ENCODE peak calls at places on chromosomes 13 and 19, in nine cellular contexts. G, J, M, P, S, T, U, O and B are unnamed samples.

GRCh38 chr19:34255546-34255945 is 1.2 kb downstream of the GARRE1 start:
- DNase-seq in G (no peak), T (no peak), S (no peak), M (no peak), P (no peak), U (no peak), J (no peak), O (no peak), B (no peak)

GRCh38 chr13:30585748-30586262 is 31.9 kb upstream of the USPL1 start:
- DNase-seq in M (no peak), P (no peak), T (no peak), G (no peak), U (no peak), O (peak), J (no peak), S (peak), B (no peak)

GRCh38 chr19:12779162-12779993 is 4.0 kb upstream of the HOOK2 start:
- DNase-seq in T (no peak), S (peak), J (no peak), P (peak), M (peak), G (peak), O (peak), U (peak), B (no peak)

GRCh38 chr13:111485491-111486250 is 165.2 kb downstream of the TEX29 start:
- DNase-seq in M (no peak), O (no peak), J (no peak), P (no peak), S (no peak), U (no peak), G (no peak), T (no peak), B (no peak)

GRCh38 chr19:5801796-5802616 is 2.9 kb upstream of the NRTN start:
- DNase-seq in S (peak), J (peak), O (no peak), G (peak), T (peak), U (peak), P (peak), M (no peak), B (no peak)

GRCh38 chr13:25046985-25047660 is 48.8 kb upstream of the PABPC3 start:
- DNase-seq in O (no peak), U (peak), S (no peak), J (no peak), P (peak), M (no peak), G (peak), T (peak), B (no peak)

GRCh38 chr13:89865331-89865833 is 1482.1 kb upstream of the MIR17HG start:
- DNase-seq in T (no peak), O (no peak), J (no peak), G (no peak), M (no peak), P (no peak), U (no peak), S (no peak), B (no peak)

GRCh38 chr13:97223711-97224461 is 1.8 kb downstream of the MBNL2 start:
- DNase-seq in M (peak), O (peak), U (peak), G (peak), S (peak), P (peak), J (peak), T (peak), B (peak)

GRCh38 chr13:23599083-23599925 is 29.1 kb downstream of the TNFRSF19 start:
- DNase-seq in O (no peak), U (peak), P (peak), G (peak), T (no peak), S (no peak), J (no peak), M (no peak), B (no peak)

GRCh38 chr19:10961073-10961762 is 388 bp downstream of the SMARCA4 start:
- DNase-seq in T (peak), M (peak), P (peak), O (peak), J (no peak), U (peak), G (peak), S (peak), B (no peak)

GRCh38 chr13:71703145-71703544 is 163.9 kb downstream of the DACH1 start:
- DNase-seq in P (no peak), O (no peak), G (no peak), U (no peak), J (no peak), S (no peak), T (no peak), M (no peak), B (no peak)

GRCh38 chr13:109204252-109204651 is 574.8 kb downstream of the MYO16 start:
- DNase-seq in G (no peak), T (no peak), S (no peak), J (no peak), O (peak), P (no peak), U (no peak), M (no peak), B (no peak)

GRCh38 chr19:14097532-14098151 is 7.1 kb upstream of the SAMD1 start:
- DNase-seq in T (no peak), J (no peak), O (no peak), U (peak), M (no peak), S (no peak), P (peak), G (no peak), B (no peak)

GRCh38 chr19:46951236-46951986 is 68.2 kb upstream of the NPAS1 start:
- DNase-seq in U (no peak), T (no peak), S (no peak), M (no peak), G (no peak), O (peak), P (no peak), J (no peak), B (no peak)

GRCh38 chr19:19386373-19386869 is 19.1 kb upstream of the GATAD2A start:
- DNase-seq in P (no peak), O (no peak), S (no peak), T (no peak), G (no peak), J (no peak), M (no peak), U (no peak), B (no peak)

GRCh38 chr19:21383980-21384582 is 12.9 kb upstream of the ZNF493 start:
- DNase-seq in J (no peak), O (no peak), T (no peak), S (no peak), P (no peak), G (no peak), M (no peak), U (no peak), B (no peak)

GRCh38 chr19:16425019-16425418 is 46.8 kb downstream of the EPS15L1 start:
- DNase-seq in J (no peak), M (no peak), T (no peak), G (no peak), O (no peak), S (no peak), U (no peak), P (no peak), B (no peak)

GRCh38 chr19:17865364-17866311 is 5.9 kb downstream of the RPL18A start:
- DNase-seq in U (peak), G (no peak), P (peak), O (peak), S (no peak), M (no peak), J (no peak), T (no peak), B (no peak)

GRCh38 chr13:25180450-25180794 is 8.3 kb upstream of the AMER2 start:
- DNase-seq in G (no peak), T (no peak), P (no peak), O (no peak), S (no peak), M (no peak), U (no peak), J (no peak), B (no peak)

GRCh38 chr19:5800361-5801270 is 4.3 kb upstream of the NRTN start:
- DNase-seq in O (no peak), M (no peak), S (peak), T (no peak), U (no peak), P (no peak), J (no peak), G (no peak), B (no peak)

GRCh38 chr19:48900477-48901452 is 653 bp downstream of the NUCB1 start:
- DNase-seq in O (peak), G (no peak), T (no peak), P (peak), M (no peak), J (no peak), S (no peak), U (peak), B (no peak)

GRCh38 chr13:21234537-21234936 is 58.1 kb downstream of the MRPL57 start:
- DNase-seq in T (no peak), U (no peak), S (peak), J (peak), G (no peak), M (no peak), O (no peak), P (no peak), B (no peak)

GRCh38 chr13:32669030-32669646 is 82.9 kb downstream of the PDS5B start:
- DNase-seq in M (no peak), P (no peak), U (peak), T (peak), J (peak), G (peak), O (peak), S (peak), B (no peak)

GRCh38 chr19:56596676-56597075 is 1.6 kb downstream of the ZNF71 start:
- DNase-seq in T (no peak), O (peak), U (no peak), M (no peak), J (no peak), G (no peak), S (no peak), P (no peak), B (no peak)

GRCh38 chr19:45929247-45929646 is 14.7 kb upstream of the NANOS2 start:
- DNase-seq in P (no peak), U (no peak), T (no peak), M (no peak), G (no peak), O (no peak), S (no peak), J (no peak), B (no peak)

GRCh38 chr13:23450340-23451046 is 17.0 kb upstream of the SACS start:
- DNase-seq in G (no peak), J (no peak), S (no peak), P (no peak), M (no peak), O (no peak), U (no peak), T (no peak), B (no peak)

GRCh38 chr13:111037838-111038397 is 77.2 kb upstream of the ARHGEF7 start:
- DNase-seq in P (no peak), O (no peak), S (no peak), J (no peak), M (no peak), G (no peak), U (no peak), T (no peak), B (no peak)

GRCh38 chr13:83229574-83230300 is 652.5 kb downstream of the SLITRK1 start:
- DNase-seq in G (no peak), M (no peak), U (no peak), T (no peak), O (peak), J (no peak), S (no peak), P (no peak), B (no peak)

GRCh38 chr19:3697094-3697493 is 3.2 kb downstream of the PIP5K1C start:
- DNase-seq in G (no peak), O (no peak), S (no peak), M (no peak), P (no peak), T (no peak), J (no peak), U (no peak), B (no peak)

GRCh38 chr19:3697671-3698385 is 2.4 kb downstream of the PIP5K1C start:
- DNase-seq in P (no peak), S (no peak), G (no peak), T (no peak), M (no peak), J (no peak), U (no peak), O (no peak), B (no peak)

GRCh38 chr19:3699071-3699740 is 1.1 kb downstream of the PIP5K1C start:
- DNase-seq in U (no peak), P (peak), T (no peak), J (no peak), M (peak), S (peak), G (peak), O (peak), B (no peak)

GRCh38 chr19:3699741-3700241 is 477 bp downstream of the PIP5K1C start:
- DNase-seq in P (no peak), S (no peak), G (no peak), U (no peak), M (peak), T (no peak), J (no peak), O (no peak), B (no peak)

DNA sequence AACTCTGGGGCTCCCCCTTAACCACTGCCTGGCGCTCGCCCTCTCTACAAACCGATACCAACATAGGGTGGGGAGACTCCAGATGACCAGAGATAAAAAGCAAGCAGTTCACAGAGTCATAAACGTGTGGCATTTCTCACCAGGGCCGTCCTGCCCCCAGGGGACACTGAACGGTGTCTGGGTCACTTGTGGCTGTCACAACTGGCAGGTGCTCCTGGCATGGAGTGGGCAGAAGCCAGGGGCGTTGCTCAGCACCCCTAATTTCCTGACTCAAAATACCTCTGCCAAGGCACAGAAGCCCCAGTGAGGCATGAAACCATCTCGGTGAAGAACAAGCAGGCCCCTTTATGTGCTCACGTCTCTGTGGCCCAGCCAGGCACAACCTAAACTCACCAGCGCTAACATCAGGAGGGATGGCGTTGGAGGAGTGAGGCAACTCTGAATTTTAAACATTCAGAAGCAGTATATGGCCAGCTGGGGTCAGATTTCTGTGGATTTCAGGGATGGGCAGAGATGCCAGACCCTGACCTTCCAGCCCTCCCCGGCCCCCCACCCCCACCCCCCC is 1.8 kb downstream of the PIP5K1C start:
- DNase-seq in G (no peak), P (no peak), T (no peak), U (no peak), O (no peak), M (no peak), J (no peak), S (no peak), B (no peak)
- H3K4me3 ChIP-seq in G (no peak), P (no peak), T (peak), U (no peak), O (peak), M (no peak), J (peak), S (no peak), B (peak)

GRCh38 chr19:41706741-41707501 is 1.5 kb upstream of the CEACAM5 start:
- DNase-seq in M (no peak), T (peak), O (peak), P (peak), J (no peak), S (peak), G (peak), U (peak), B (no peak)
- H3K4me3 ChIP-seq in M (peak), T (no peak), O (no peak), P (no peak), J (no peak), S (no peak), G (no peak), U (no peak), B (no peak)

GRCh38 chr19:55504252-55504603 is 16.0 kb downstream of the SSC5D start:
- DNase-seq in G (no peak), S (no peak), J (no peak), U (no peak), O (no peak), M (no peak), T (no peak), P (no peak), B (no peak)
- H3K4me3 ChIP-seq in G (no peak), S (no peak), J (no peak), U (no peak), O (no peak), M (peak), T (no peak), P (peak), B (peak)

GRCh38 chr13:51811046-51811445 is 7.1 kb upstream of the DHRS12 start:
- DNase-seq in M (no peak), T (no peak), O (no peak), J (no peak), P (no peak), G (no peak), U (no peak), S (no peak), B (no peak)
- H3K4me3 ChIP-seq in M (no peak), T (no peak), O (no peak), J (no peak), P (no peak), G (no peak), U (no peak), S (no peak), B (no peak)

DNA sequence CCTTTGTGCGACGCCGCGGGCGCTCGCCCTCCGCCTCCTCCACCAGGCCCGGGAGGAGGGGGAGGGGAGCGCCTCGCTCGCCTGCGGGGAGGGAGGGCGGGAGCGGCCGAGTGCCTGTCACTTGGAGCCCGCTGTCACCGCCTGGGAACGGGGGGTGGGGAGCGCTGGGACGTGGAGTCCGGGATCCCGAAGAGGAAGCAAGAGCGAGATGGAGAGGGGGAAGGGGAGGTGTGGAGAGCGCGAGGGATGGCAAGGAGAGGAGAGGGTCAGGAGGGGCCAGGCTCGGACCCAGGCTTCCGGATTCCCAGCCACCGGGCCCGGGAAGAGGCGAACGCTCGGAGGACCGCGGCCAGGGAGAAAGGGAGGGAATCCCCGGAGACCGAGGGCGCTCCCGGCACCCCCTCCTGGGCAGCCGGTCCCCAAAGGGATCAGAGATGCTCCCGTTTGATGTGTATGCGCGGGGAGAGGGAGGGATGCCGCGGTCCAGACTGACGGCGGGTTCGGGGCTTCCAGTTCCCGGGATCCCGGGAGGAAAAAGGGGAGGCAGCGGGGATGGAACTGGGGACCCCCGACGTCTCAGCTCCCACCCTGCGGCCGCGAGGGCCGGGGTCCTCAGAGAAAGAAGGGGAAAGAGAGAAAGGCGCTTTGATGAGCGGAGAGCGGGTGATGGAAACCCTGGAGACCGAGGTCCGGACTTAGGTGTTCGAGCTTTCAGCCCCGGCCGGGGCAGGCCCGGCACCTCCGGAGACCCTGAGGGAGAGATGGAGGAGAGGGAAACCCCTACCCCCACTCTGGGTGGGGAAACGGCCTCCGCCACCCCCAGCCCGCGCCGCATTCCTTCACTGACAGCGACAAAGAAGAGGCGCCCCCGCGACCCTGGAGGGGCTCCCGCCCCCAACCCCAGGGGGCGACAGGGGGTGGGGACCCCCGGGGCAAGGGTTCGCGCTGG is 4.7 kb upstream of the DPF1 start:
- DNase-seq in U (peak), M (no peak), G (peak), P (peak), J (no peak), O (no peak), T (no peak), S (no peak), B (no peak)
- H3K4me3 ChIP-seq in U (no peak), M (peak), G (peak), P (peak), J (peak), O (peak), T (peak), S (no peak), B (peak)

DNA sequence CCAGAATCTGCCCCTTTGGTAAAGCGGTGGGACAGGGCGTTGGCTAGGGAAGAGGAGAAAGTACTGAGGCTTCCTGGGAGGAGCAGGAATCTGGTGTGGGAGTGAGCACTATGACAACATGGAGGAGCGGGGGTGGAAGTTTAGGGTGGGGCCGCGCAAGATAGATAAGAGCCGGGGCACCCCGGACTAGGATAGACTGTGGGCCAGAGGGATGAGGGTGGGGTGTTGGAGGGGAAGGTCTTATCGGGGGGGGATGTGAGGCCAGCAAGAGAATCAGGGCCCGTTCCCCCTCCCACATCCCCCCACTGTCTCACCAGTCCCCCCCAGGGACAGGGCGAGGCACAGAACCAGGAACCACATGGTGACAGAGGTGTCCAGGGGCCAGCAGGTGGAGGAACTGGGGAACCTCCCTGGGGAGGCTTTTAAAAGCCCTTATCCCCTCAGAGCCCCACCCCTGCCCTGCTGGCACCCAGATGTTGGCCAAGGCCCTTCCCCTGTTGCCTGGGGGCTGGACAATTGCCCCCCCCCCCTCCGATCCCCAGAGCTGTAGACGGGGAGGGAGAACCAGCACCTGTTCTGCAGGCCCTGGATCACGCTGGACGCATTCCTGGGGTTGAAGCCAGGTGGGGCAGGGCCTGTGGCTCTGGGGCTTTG is at the start of gene KLK1:
- DNase-seq in U (no peak), T (no peak), M (no peak), G (no peak), J (no peak), S (no peak), P (no peak), O (no peak), B (no peak)
- H3K4me3 ChIP-seq in U (no peak), T (no peak), M (no peak), G (no peak), J (no peak), S (no peak), P (no peak), O (no peak), B (no peak)

GRCh38 chr13:74289130-74289529 is 154.9 kb upstream of the KLF12 start:
- DNase-seq in U (peak), O (no peak), J (no peak), G (no peak), T (no peak), P (no peak), S (no peak), M (no peak), B (no peak)

GRCh38 chr13:74287672-74288169 is 153.5 kb upstream of the KLF12 start:
- DNase-seq in J (peak), M (peak), G (peak), U (peak), T (peak), S (peak), O (peak), P (peak), B (no peak)

GRCh38 chr13:74289861-74290260 is 155.7 kb upstream of the KLF12 start:
- DNase-seq in G (no peak), T (no peak), P (no peak), J (no peak), M (no peak), U (no peak), S (no peak), O (no peak), B (no peak)

GRCh38 chr13:74290324-74290773 is 156.1 kb upstream of the KLF12 start:
- DNase-seq in P (peak), M (peak), U (peak), G (peak), S (peak), O (peak), T (peak), J (no peak), B (no peak)

GRCh38 chr13:74288361-74288911 is 154.2 kb upstream of the KLF12 start:
- DNase-seq in O (peak), U (peak), G (peak), M (peak), S (no peak), P (peak), T (peak), J (no peak), B (no peak)
- H3K4me3 ChIP-seq in O (peak), U (no peak), G (peak), M (peak), S (no peak), P (no peak), T (peak), J (peak), B (peak)

GRCh38 chr19:39997595-39998216 is 846 bp downstream of the ZNF546 start:
- DNase-seq in T (no peak), M (no peak), S (no peak), J (no peak), G (no peak), U (no peak), P (no peak), O (no peak), B (no peak)
- H3K4me3 ChIP-seq in T (peak), M (peak), S (no peak), J (peak), G (peak), U (no peak), P (peak), O (peak), B (peak)

GRCh38 chr19:53506728-53507127 is 31.2 kb upstream of the ZNF331 start:
- DNase-seq in T (no peak), U (peak), P (peak), J (no peak), S (no peak), G (no peak), M (no peak), O (no peak), B (no peak)
- H3K4me3 ChIP-seq in T (no peak), U (no peak), P (no peak), J (no peak), S (no peak), G (no peak), M (no peak), O (no peak), B (no peak)

GRCh38 chr13:113034451-113035208 is 65.6 kb downstream of the MCF2L start:
- DNase-seq in G (peak), S (peak), J (peak), U (peak), P (peak), O (peak), M (no peak), T (peak), B (no peak)
- H3K4me3 ChIP-seq in G (no peak), S (no peak), J (no peak), U (no peak), P (no peak), O (no peak), M (no peak), T (no peak), B (no peak)